ENCODE peak calls at places on chromosomes 4 and X, in four cellular contexts. F is K562, S is GM12878, T is HepG2. J is an unnamed sample.

GRCh38 chr4:38860788-38861424 is 4.3 kb upstream of the TLR6 start:
- DNase-seq in T (peak), S (peak), F (peak), J (peak)

GRCh38 chr4:128782076-128782715 is 27.3 kb upstream of the JADE1 start:
- DNase-seq in T (peak), S (no peak), F (no peak), J (no peak)

GRCh38 chr4:147513952-147514351 is 33.1 kb downstream of the EDNRA start:
- DNase-seq in S (no peak), F (no peak), T (no peak), J (no peak)

GRCh38 chr4:16695896-16696295 is 202.5 kb downstream of the LDB2 start:
- DNase-seq in S (no peak), T (no peak), F (no peak), J (no peak)

GRCh38 chrX:46575991-46576392 is 2.4 kb downstream of the CHST7 start:
- DNase-seq in F (no peak), T (peak), S (no peak), J (no peak)

GRCh38 chr4:151226004-151226932 is 50.7 kb upstream of the PRSS48 start:
- DNase-seq in T (no peak), S (no peak), F (no peak), J (no peak)

GRCh38 chrX:15816453-15816838 is 26.2 kb downstream of the ZRSR2 start:
- DNase-seq in T (no peak), F (no peak), S (no peak), J (no peak)

GRCh38 chr4:15799703-15800102 is 21.6 kb downstream of the CD38 start:
- DNase-seq in S (no peak), T (no peak), F (no peak), J (no peak)

GRCh38 chr4:146134761-146135160 is 40.8 kb upstream of the LSM6 start:
- DNase-seq in S (no peak), T (no peak), F (no peak), J (no peak)

GRCh38 chrX:56975611-56976010 is 19.7 kb downstream of the SPIN3 start:
- DNase-seq in T (no peak), F (no peak), S (no peak), J (no peak)

GRCh38 chrX:30027636-30028035 is 187.7 kb upstream of the MAGEB2 start:
- DNase-seq in S (no peak), T (no peak), F (no peak), J (no peak)

GRCh38 chr4:30860983-30861382 is 140.8 kb downstream of the PCDH7 start:
- DNase-seq in T (no peak), S (no peak), F (no peak), J (no peak)

GRCh38 chr4:173436149-173436579 is 37.2 kb upstream of the SCRG1 start:
- DNase-seq in T (no peak), S (no peak), F (no peak), J (peak)

GRCh38 chr4:75142850-75143249 is 209.9 kb downstream of the PARM1 start:
- DNase-seq in T (no peak), S (no peak), F (no peak), J (no peak)

GRCh38 chr4:77074961-77075855 is 581 bp downstream of the CCNI start:
- DNase-seq in F (peak), S (no peak), T (peak), J (peak)

GRCh38 chr4:83335691-83336090 is 1.0 kb upstream of the HPSE start:
- DNase-seq in F (no peak), T (no peak), S (no peak), J (no peak)

GRCh38 chrX:108584617-108585211 is 145.1 kb downstream of the COL4A5 start:
- DNase-seq in S (peak), F (peak), T (no peak), J (peak)

GRCh38 chr4:135385830-135386581 is 1184.4 kb upstream of the PABPC4L start:
- DNase-seq in F (no peak), T (no peak), S (no peak), J (no peak)

GRCh38 chr4:185379326-185380295 is 16.1 kb downstream of the LRP2BP start:
- DNase-seq in S (no peak), T (no peak), F (no peak), J (no peak)

GRCh38 chr4:134753390-134753789 is 551.8 kb upstream of the PABPC4L start:
- DNase-seq in T (no peak), S (no peak), F (no peak), J (no peak)

GRCh38 chr4:147409350-147409749 is 71.5 kb upstream of the EDNRA start:
- DNase-seq in S (no peak), F (no peak), T (no peak), J (no peak)

GRCh38 chr4:119300072-119300387 is 21.9 kb downstream of the FABP2 start:
- DNase-seq in F (peak), S (peak), T (no peak), J (peak)

GRCh38 chrX:50903387-50904027 is 7.0 kb upstream of the BMP15 start:
- DNase-seq in T (peak), S (no peak), F (peak), J (peak)

GRCh38 chr4:148094149-148094548 is 348.1 kb downstream of the NR3C2 start:
- DNase-seq in S (no peak), T (no peak), F (no peak), J (no peak)

GRCh38 chrX:10536744-10537143 is 83.6 kb downstream of the MID1 start:
- DNase-seq in S (no peak), F (no peak), T (no peak), J (no peak)

GRCh38 chrX:130079824-130080406 is 30.4 kb downstream of the ELF4 start:
- DNase-seq in T (peak), F (peak), S (no peak), J (peak)

GRCh38 chr4:150123982-150124670 is 45.9 kb downstream of the DCLK2 start:
- DNase-seq in F (no peak), T (no peak), S (no peak), J (no peak)

GRCh38 chrX:66751136-66751782 is 112.4 kb upstream of the EDA2R start:
- DNase-seq in S (no peak), T (no peak), F (no peak), J (no peak)

GRCh38 chr4:119139316-119139715 is 3.7 kb downstream of the MYOZ2 start:
- DNase-seq in S (no peak), T (no peak), F (no peak), J (no peak)

GRCh38 chr4:168098257-168098717 is 6.0 kb downstream of the ANXA10 start:
- DNase-seq in F (no peak), T (no peak), S (no peak), J (no peak)

GRCh38 chr4:100075486-100076270 is 114.6 kb downstream of the DDIT4L start:
- DNase-seq in F (no peak), S (no peak), T (no peak), J (no peak)

GRCh38 chr4:100082852-100083251 is 107.4 kb downstream of the DDIT4L start:
- DNase-seq in T (no peak), F (no peak), S (no peak), J (no peak)

GRCh38 chr4:100081511-100081910 is 108.8 kb downstream of the DDIT4L start:
- DNase-seq in F (no peak), T (no peak), S (no peak), J (no peak)

GRCh38 chr4:100076753-100077152 is 113.5 kb downstream of the DDIT4L start:
- DNase-seq in T (no peak), S (no peak), F (no peak), J (no peak)

DNA sequence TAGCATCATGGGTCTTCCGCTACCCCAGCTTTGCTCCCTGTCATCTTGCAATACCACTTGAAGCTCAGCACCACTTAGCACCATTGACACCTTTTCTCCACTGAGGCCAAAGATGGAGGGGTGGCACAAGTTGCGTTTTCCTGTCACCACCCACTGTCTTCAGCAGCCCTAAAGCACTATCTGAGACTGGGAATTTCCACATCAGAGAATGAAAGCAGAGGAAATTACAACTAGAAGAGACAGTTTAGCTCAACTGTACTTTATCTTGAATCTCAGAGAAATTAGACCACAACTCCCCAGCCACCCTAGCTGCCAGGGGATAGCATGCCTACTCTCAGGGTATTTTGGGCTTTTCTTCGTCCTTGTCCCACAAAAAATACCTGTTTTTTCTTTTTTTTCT is 111.0 kb downstream of the DDIT4L start:
- DNase-seq in S (no peak), T (no peak), F (no peak), J (no peak)
- TF ChIP-seq TARDBP in S (no peak), T (no peak), F (no peak), J (no peak)

GRCh38 chr4:4787421-4787820 is 72.0 kb upstream of the MSX1 start:
- DNase-seq in S (no peak), F (no peak), T (no peak), J (no peak)
- TF ChIP-seq SP1 in S (no peak), F (no peak), T (no peak), J (no peak)

GRCh38 chrX:119118780-119119395 is 8.7 kb downstream of the KIAA1210 start:
- DNase-seq in F (peak), S (no peak), T (peak), J (peak)

DNA sequence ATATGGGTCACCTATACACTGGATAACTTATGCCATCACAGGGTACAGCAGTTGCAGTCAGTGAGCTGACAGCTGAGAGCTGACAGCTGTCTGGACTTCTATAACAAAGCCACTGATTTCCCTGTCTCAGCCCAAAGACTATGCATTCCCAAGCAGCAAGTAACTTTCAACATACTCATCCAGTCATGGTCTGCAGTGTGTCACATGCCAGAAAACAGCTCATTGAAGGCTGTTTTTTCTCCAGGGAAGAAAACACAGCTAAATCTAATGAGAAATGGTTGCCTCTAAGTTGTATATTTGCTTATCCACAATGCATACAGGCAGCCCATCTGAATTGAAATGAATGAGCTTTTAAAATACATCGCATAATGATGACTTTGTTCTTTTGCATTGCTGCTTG is 6.3 kb downstream of the KIAA1210 start:
- DNase-seq in T (no peak), S (no peak), F (no peak), J (no peak)
- TF ChIP-seq FOXK2 in T (no peak), S (no peak), F (no peak), J (no peak)

GRCh38 chrX:7580127-7580526 is 262.8 kb upstream of the VCX start:
- DNase-seq in F (no peak), T (no peak), S (no peak), J (no peak)

GRCh38 chrX:7582191-7582590 is 260.8 kb upstream of the VCX start:
- DNase-seq in S (no peak), T (no peak), F (no peak), J (no peak)

GRCh38 chrX:7586126-7586525 is 256.8 kb upstream of the VCX start:
- DNase-seq in S (no peak), F (no peak), T (peak), J (no peak)
- TF ChIP-seq TARDBP in S (no peak), F (no peak), T (no peak), J (no peak)

GRCh38 chr4:63922146-63922545 is 487.1 kb downstream of the TECRL start:
- DNase-seq in S (no peak), T (no peak), F (no peak), J (no peak)
- TF ChIP-seq SP1 in S (no peak), T (no peak), F (no peak), J (no peak)

GRCh38 chr4:177194906-177195305 is 114.8 kb upstream of the NEIL3 start:
- DNase-seq in T (no peak), S (no peak), F (no peak), J (no peak)
- TF ChIP-seq FOXK2 in T (no peak), S (no peak), F (no peak), J (no peak)

DNA sequence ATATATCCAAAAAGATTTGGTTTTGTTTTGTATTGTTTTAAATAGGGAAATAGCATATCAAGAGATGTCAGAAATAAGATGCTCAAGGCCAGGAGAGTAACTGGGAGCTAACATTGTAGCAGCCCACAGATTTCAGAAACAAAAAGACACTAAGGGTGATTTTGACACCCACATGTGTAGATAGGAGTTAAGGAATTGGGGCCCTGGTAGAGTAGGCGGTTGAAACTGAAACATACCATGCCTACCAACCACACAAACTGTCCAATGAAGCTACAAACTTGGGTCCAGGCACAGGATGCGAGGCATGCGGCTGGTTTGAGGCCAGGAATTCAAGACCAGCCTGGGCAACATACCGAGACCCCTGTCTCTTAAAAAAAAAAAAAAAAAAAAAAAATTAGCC is 6.3 kb upstream of the HSPA4L start:
- DNase-seq in S (no peak), F (no peak), T (no peak), J (no peak)
- TF ChIP-seq TARDBP in S (no peak), F (no peak), T (no peak), J (no peak)